ENCODE peak calls at places on chromosomes 7 and 10, in six cellular contexts. U is tibial nerve; J is mesenchymal stem cell; T is CD4-positive, CD25-positive, alpha-beta regulatory T cell; Z is right lobe of liver; L is fibroblast of lung. C is an unnamed sample.

GRCh38 chr7:28774529-28775057 is 183.5 kb downstream of the TRIL start:
- DNase-seq in U (no peak), J (no peak), Z (no peak), L (peak; percentile 32), T (no peak), C (no peak)

GRCh38 chr10:11109590-11109989 is 91.9 kb downstream of the CELF2 start:
- DNase-seq in Z (no peak), U (no peak), J (no peak), L (no peak), T (no peak), C (no peak)

GRCh38 chr10:930415-931325 is 835 bp downstream of the LARP4B start:
- DNase-seq in T (peak; percentile 26), L (peak; percentile 22), J (peak; percentile 59), U (no peak), Z (peak; percentile 63), C (peak; percentile 56)

GRCh38 chr10:43204943-43205671 is 61.8 kb downstream of the RASGEF1A start:
- DNase-seq in J (peak; percentile 67), Z (peak; percentile 53), L (peak; percentile 47), T (no peak), U (peak; percentile 15), C (peak; percentile 71)

GRCh38 chr10:98135222-98135899 is 904 bp downstream of the R3HCC1L start:
- DNase-seq in Z (no peak), J (no peak), U (no peak), L (peak; percentile 25), T (no peak), C (no peak)

GRCh38 chr10:80555415-80555814 is 17.7 kb downstream of the SH2D4B start:
- DNase-seq in T (no peak), J (no peak), L (no peak), Z (no peak), U (no peak), C (no peak)

GRCh38 chr10:31320179-31320597 is 1.2 kb downstream of the ZEB1 start:
- DNase-seq in J (no peak), T (peak; percentile 27), U (no peak), Z (peak; percentile 66), L (peak; percentile 66), C (peak; percentile 47)

GRCh38 chr10:19656420-19657042 is 159.7 kb upstream of the PLXDC2 start:
- DNase-seq in T (no peak), U (no peak), Z (no peak), L (peak; percentile 36), J (peak; percentile 46), C (no peak)

GRCh38 chr7:1665721-1666250 is 4.3 kb upstream of the ELFN1 start:
- DNase-seq in J (peak; percentile 9), Z (peak; percentile 76), U (no peak), T (no peak), L (no peak), C (peak; percentile 54)

GRCh38 chr10:122019414-122019975 is 30.5 kb downstream of the TACC2 start:
- DNase-seq in J (no peak), U (no peak), Z (peak; percentile 74), L (no peak), T (no peak), C (no peak)

GRCh38 chr7:132257253-132257652 is 319.0 kb downstream of the PLXNA4 start:
- DNase-seq in L (no peak), Z (no peak), J (no peak), U (no peak), T (no peak), C (no peak)

GRCh38 chr7:80124870-80125269 is 9.8 kb upstream of the GNAI1 start:
- DNase-seq in L (no peak), T (no peak), U (no peak), J (no peak), Z (no peak), C (no peak)

GRCh38 chr10:97319671-97320479 is 804 bp downstream of the FRAT1 start:
- DNase-seq in U (no peak), J (peak; percentile 56), Z (peak; percentile 80), L (no peak), T (peak; percentile 43), C (peak; percentile 49)

GRCh38 chr7:114813597-114813996 is 108.3 kb upstream of the MDFIC start:
- DNase-seq in L (no peak), Z (no peak), J (no peak), U (no peak), T (no peak), C (no peak)

GRCh38 chr7:101681170-101682007 is 52.3 kb upstream of the MYL10 start:
- DNase-seq in Z (peak; percentile 41), T (no peak), J (peak; percentile 82), L (peak; percentile 80), U (no peak), C (peak; percentile 91)

GRCh38 chr10:6148908-6149307 is 53.8 kb upstream of the PFKFB3 start:
- DNase-seq in L (no peak), T (no peak), Z (no peak), U (no peak), J (no peak), C (no peak)

GRCh38 chr7:145986248-145986874 is 130.2 kb upstream of the CNTNAP2 start:
- DNase-seq in T (no peak), U (no peak), Z (no peak), J (no peak), L (no peak), C (no peak)

GRCh38 chr7:36944843-36945242 is 220.5 kb upstream of the AOAH start:
- DNase-seq in T (no peak), L (no peak), Z (no peak), J (no peak), U (no peak), C (no peak)

GRCh38 chr7:128251337-128251736 is 10.3 kb downstream of the LEP start:
- DNase-seq in J (no peak), L (no peak), Z (no peak), T (no peak), U (no peak), C (no peak)
- H3K27me3 ChIP-seq in J (peaks cover 52% of the 10 kb centered on the region), L (peaks cover 3% of the 10 kb centered on the region), Z (no peaks in the 10 kb centered on the region), T (no peaks in the 10 kb centered on the region), U (no peaks in the 10 kb centered on the region), C (no peaks in the 10 kb centered on the region)

DNA sequence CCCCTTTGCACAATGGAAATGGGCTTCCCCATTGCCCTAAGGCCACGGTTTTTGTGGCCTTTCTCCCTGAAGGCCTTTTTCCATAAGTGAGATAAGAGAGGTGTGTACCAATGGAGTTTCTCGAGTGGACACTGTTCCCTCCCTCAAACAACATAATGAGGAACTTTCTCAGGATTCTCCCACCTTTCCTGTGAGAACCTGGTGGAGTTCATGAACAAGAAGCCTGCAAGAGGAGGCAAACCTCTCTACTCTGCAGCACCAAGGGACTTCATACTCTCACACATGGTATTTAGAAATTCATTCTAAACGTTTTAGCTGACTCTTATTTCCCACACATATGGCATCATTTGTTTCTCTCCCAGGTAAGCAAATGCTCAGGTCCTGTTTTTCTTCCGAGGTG is 7.3 kb upstream of the RBM33 start:
- DNase-seq in U (no peak), T (no peak), J (no peak), Z (no peak), L (no peak), C (no peak)
- H3K9me3 ChIP-seq in U (no peaks in the 10 kb centered on the region), T (peaks cover 26% of the 10 kb centered on the region), J (peaks cover 55% of the 10 kb centered on the region), Z (no peaks in the 10 kb centered on the region), L (no peaks in the 10 kb centered on the region), C (peaks cover 1% of the 10 kb centered on the region)

DNA sequence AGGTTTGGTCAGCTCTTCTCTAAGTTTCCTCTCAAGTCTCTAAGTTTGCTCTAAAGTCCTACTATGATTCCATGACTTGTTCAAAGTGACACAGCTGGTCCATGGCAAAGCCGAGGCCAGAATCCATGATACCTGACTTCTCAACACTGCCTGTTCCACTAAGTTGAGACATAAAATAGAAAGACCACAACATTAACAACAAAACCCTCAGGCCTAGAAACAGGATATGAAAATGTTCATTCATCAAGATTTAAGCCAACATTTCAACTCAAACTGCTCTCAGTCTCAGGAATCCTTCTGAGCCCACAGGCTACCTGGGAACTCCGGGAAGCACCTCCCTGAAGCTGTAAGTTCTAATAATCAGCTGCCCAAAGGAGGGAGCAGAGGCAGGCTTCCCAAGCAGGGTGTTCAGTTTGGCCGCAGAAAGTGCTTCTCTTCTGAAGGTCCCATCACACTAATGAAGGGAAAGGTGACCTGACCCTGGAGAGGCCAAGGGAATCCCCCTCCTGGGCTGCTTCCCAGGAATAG is 62.9 kb downstream of the STK17A start:
- DNase-seq in L (no peak), T (no peak), U (no peak), Z (no peak), J (peak; percentile 37), C (no peak)
- H3K4me3 ChIP-seq in L (no peak overlapping the region), T (no peak overlapping the region), U (no peak overlapping the region), Z (no peak overlapping the region), J (no peak overlapping the region), C (no peak overlapping the region)

DNA sequence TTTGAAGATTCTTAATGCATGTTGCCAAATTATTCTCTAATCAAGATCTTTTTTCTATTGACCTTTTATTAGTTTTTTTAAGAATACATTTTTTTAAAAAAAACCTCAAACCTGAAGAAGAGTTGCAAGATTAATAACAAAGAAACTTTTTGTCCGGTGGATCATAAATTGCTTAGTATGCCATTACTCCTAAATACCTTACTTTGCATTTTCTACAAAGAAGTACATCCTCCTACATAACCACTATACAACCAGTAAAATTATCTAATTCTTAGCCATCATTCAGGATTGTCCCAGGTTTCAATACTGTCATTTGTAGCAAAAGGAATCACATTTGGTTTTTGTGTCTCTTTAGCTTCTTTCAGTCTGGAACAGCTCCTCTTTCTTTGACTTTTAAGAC is 77.9 kb downstream of the SRI start:
- DNase-seq in T (no peak), U (no peak), L (no peak), J (no peak), Z (no peak), C (no peak)
- H3K27me3 ChIP-seq in T (no peaks in the 10 kb centered on the region), U (no peaks in the 10 kb centered on the region), L (no peaks in the 10 kb centered on the region), J (no peaks in the 10 kb centered on the region), Z (no peaks in the 10 kb centered on the region), C (peaks cover 2% of the 10 kb centered on the region)

GRCh38 chr7:63096141-63096540 is 902.5 kb upstream of the ZNF722 start:
- DNase-seq in J (no peak), L (no peak), Z (no peak), T (no peak), U (no peak), C (no peak)

GRCh38 chr7:63093481-63093880 is 905.2 kb upstream of the ZNF722 start:
- DNase-seq in Z (no peak), L (no peak), T (no peak), J (no peak), U (no peak), C (no peak)

GRCh38 chr7:63087575-63088190 is 911.0 kb upstream of the ZNF722 start:
- DNase-seq in J (no peak), L (no peak), Z (no peak), U (no peak), T (no peak), C (no peak)

GRCh38 chr7:63092951-63093350 is 905.7 kb upstream of the ZNF722 start:
- DNase-seq in J (no peak), L (no peak), Z (no peak), U (no peak), T (no peak), C (no peak)
- H3K9me3 ChIP-seq in J (peaks cover 64% of the 10 kb centered on the region), L (no peaks in the 10 kb centered on the region), Z (no peaks in the 10 kb centered on the region), U (no peaks in the 10 kb centered on the region), T (peaks cover 43% of the 10 kb centered on the region), C (no peaks in the 10 kb centered on the region)

GRCh38 chr7:35185908-35186731 is 67.8 kb downstream of the TBX20 start:
- DNase-seq in Z (peak; percentile 43), J (peak; percentile 61), L (peak; percentile 15), T (no peak), U (no peak), C (peak; percentile 53)
- H3K4me3 ChIP-seq in Z (peak overlapping the region; percentile 43), J (peak overlapping the region; percentile 70), L (peak overlapping the region; percentile 42), T (no peak overlapping the region), U (peak overlapping the region; percentile 17), C (peak overlapping the region; percentile 49)

GRCh38 chr7:32228601-32229000 is 158.4 kb upstream of the PDE1C start:
- DNase-seq in L (no peak), Z (no peak), U (no peak), J (no peak), T (no peak), C (no peak)
- H3K27me3 ChIP-seq in L (no peaks in the 10 kb centered on the region), Z (no peaks in the 10 kb centered on the region), U (no peaks in the 10 kb centered on the region), J (no peaks in the 10 kb centered on the region), T (no peaks in the 10 kb centered on the region), C (peaks cover 9% of the 10 kb centered on the region)